ENCODE peak calls at places on chromosome 17, in six cellular contexts. H, T, A, S, K and E are unnamed samples.
A peak's percentile ranks its signal among the peaks of the same experiment; 100 is the strongest.

GRCh38 chr17:11950771-11951519 is 46.3 kb downstream of the ZNF18 start:
- DNase-seq in H (no peak), T (no peak), A (peak; percentile 14), S (no peak), K (no peak), E (no peak)

GRCh38 chr17:50117202-50118040 is 12.5 kb downstream of the SAMD14 start:
- DNase-seq in H (peak; percentile 79), T (peak; percentile 61), A (peak; percentile 71), S (peak; percentile 40), K (no peak), E (peak; percentile 45)

GRCh38 chr17:1899403-1900000 is 69.7 kb downstream of the RPA1 start:
- DNase-seq in H (no peak), T (no peak), A (no peak), S (no peak), K (no peak), E (no peak)

GRCh38 chr17:35345926-35346771 is 27.3 kb downstream of the SLFN11 start:
- DNase-seq in H (peak; percentile 22), T (peak; percentile 89), A (peak; percentile 81), S (peak; percentile 15), K (peak; percentile 87), E (no peak)

GRCh38 chr17:47946929-47947397 is 5.6 kb downstream of the PNPO start:
- DNase-seq in H (peak; percentile 89), T (peak; percentile 73), A (peak; percentile 78), S (peak; percentile 57), K (peak; percentile 67), E (peak; percentile 61)

GRCh38 chr17:32265192-32265895 is at the start of gene RHBDL3:
- DNase-seq in H (peak; percentile 52), T (no peak), A (no peak), S (no peak), K (no peak), E (peak; percentile 35)

GRCh38 chr17:66677201-66677981 is 157.5 kb upstream of the CACNG5 start:
- DNase-seq in H (no peak), T (no peak), A (peak; percentile 82), S (no peak), K (no peak), E (no peak)

GRCh38 chr17:77471984-77472836 is 331.4 kb downstream of the SEC14L1 start:
- DNase-seq in H (no peak), T (peak; percentile 57), A (peak; percentile 97), S (no peak), K (peak; percentile 63), E (no peak)

GRCh38 chr17:44599298-44600175 is 42.3 kb downstream of the FZD2 start:
- DNase-seq in H (no peak), T (no peak), A (peak; percentile 98), S (no peak), K (peak; percentile 42), E (no peak)

GRCh38 chr17:29563816-29564215 is 3.0 kb downstream of the ABHD15 start:
- DNase-seq in H (peak; percentile 12), T (no peak), A (no peak), S (no peak), K (no peak), E (no peak)

GRCh38 chr17:82668631-82669099 is 20.4 kb upstream of the WDR45B start:
- DNase-seq in H (peak; percentile 85), T (peak; percentile 82), A (peak; percentile 51), S (no peak), K (peak; percentile 54), E (peak; percentile 25)

GRCh38 chr17:82031885-82032627 is 578 bp downstream of the RAC3 start:
- DNase-seq in H (peak; percentile 78), T (peak; percentile 48), A (no peak), S (no peak), K (no peak), E (no peak)

GRCh38 chr17:57396515-57396921 is 140.2 kb downstream of the MSI2 start:
- DNase-seq in H (no peak), T (no peak), A (no peak), S (no peak), K (no peak), E (no peak)

GRCh38 chr17:1830288-1830687 is 483 bp downstream of the RPA1 start:
- DNase-seq in H (no peak), T (peak; percentile 15), A (peak; percentile 4), S (peak; percentile 4), K (no peak), E (no peak)

GRCh38 chr17:8371786-8372185 is 4.7 kb downstream of the KRABD2 start:
- DNase-seq in H (no peak), T (no peak), A (no peak), S (no peak), K (no peak), E (no peak)

GRCh38 chr17:40935624-40936023 is 1.8 kb downstream of the KRT23 start:
- DNase-seq in H (no peak), T (no peak), A (no peak), S (no peak), K (no peak), E (no peak)

GRCh38 chr17:30556374-30557332 is 79.4 kb downstream of the GOSR1 start:
- DNase-seq in H (no peak), T (no peak), A (no peak), S (no peak), K (no peak), E (no peak)

GRCh38 chr17:50162466-50163254 is 3.1 kb upstream of the SGCA start:
- DNase-seq in H (no peak), T (no peak), A (no peak), S (no peak), K (no peak), E (no peak)

GRCh38 chr17:47694818-47695663 is 1.1 kb downstream of the TBKBP1 start:
- DNase-seq in H (peak; percentile 60), T (peak; percentile 86), A (peak; percentile 71), S (no peak), K (peak; percentile 77), E (no peak)

GRCh38 chr17:15886221-15886620 is 58.7 kb upstream of the ADORA2B start:
- DNase-seq in H (no peak), T (no peak), A (no peak), S (no peak), K (no peak), E (no peak)

GRCh38 chr17:8056976-8057625 is 18.2 kb downstream of the ALOX15B start:
- DNase-seq in H (no peak), T (no peak), A (no peak), S (no peak), K (no peak), E (no peak)

GRCh38 chr17:9632741-9633140 is 12.6 kb upstream of the USP43 start:
- DNase-seq in H (no peak), T (no peak), A (no peak), S (no peak), K (no peak), E (no peak)

GRCh38 chr17:17524091-17524490 is 27.9 kb upstream of the RASD1 start:
- DNase-seq in H (no peak), T (no peak), A (no peak), S (no peak), K (no peak), E (no peak)

GRCh38 chr17:1484586-1485310 is 7.7 kb downstream of the MYO1C start:
- DNase-seq in H (peak; percentile 82), T (no peak), A (peak; percentile 62), S (no peak), K (peak; percentile 74), E (no peak)

GRCh38 chr17:36641877-36642845 is 40.8 kb downstream of the MRM1 start:
- DNase-seq in H (no peak), T (no peak), A (no peak), S (no peak), K (no peak), E (no peak)

GRCh38 chr17:33949100-33949499 is 306.0 kb upstream of the CCL2 start:
- DNase-seq in H (no peak), T (no peak), A (no peak), S (no peak), K (no peak), E (no peak)
- TF ChIP-seq CTCF in H (no peak), T (no peak), A (peak; percentile 18), S (no peak), K (peak; percentile 13), E (no peak)

GRCh38 chr17:71615820-71616219 is 505.0 kb upstream of the SOX9 start:
- DNase-seq in H (no peak), T (no peak), A (no peak), S (no peak), K (no peak), E (no peak)
- TF ChIP-seq CTCF in H (no peak), T (no peak), A (no peak), S (no peak), K (no peak), E (no peak)

GRCh38 chr17:75829747-75830146 is 14.5 kb downstream of the UNC13D start:
- DNase-seq in H (no peak), T (no peak), A (no peak), S (no peak), K (no peak), E (no peak)

GRCh38 chr17:75831032-75831567 is 13.1 kb downstream of the UNC13D start:
- DNase-seq in H (no peak), T (no peak), A (no peak), S (no peak), K (no peak), E (no peak)

GRCh38 chr17:75828741-75829140 is 15.5 kb downstream of the UNC13D start:
- DNase-seq in H (no peak), T (no peak), A (no peak), S (no peak), K (no peak), E (no peak)

GRCh38 chr17:75832164-75832651 is 12.0 kb downstream of the UNC13D start:
- DNase-seq in H (no peak), T (peak; percentile 32), A (peak; percentile 82), S (peak; percentile 13), K (no peak), E (peak; percentile 71)

DNA sequence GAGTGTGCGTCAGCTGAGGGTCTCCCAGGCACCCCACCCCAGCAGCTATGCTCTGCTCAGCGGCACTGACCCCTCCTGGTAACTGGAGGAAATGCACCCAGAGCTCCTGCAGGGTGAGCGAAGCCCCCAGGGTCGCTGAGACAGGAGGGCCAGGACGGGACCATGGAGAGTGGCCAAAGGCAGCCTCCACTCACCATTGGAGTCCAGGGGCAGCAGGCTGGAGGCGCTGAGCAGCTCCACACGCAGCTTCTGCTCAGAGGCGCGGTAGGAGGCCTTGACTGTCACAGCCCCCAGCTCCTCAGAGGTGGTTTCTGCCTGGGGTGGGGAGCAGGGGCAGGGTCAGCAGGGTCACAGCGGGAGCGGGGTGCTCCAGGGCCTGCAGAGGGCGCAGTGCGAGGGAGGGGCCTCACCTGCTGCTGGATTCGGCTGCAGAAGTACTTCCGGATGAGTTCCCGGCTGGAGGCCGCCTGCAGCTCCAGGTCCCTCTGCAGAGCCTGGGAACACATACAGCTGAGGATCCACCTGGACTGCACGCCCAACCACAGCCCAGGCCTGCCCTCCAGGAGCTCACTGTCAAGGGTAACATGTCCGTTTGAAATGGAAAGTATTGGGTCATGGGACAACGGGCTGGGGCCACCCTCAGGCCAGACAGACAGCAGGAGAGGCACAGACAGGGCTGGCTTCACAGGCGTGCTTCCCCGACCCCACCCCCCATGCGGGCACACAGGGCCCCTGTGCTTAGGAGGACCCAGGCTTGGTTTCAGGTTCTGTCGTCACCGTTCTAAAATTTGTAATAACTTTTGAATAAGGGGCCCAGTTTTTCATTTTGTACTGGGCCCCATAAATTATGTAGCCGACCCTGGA is 13.8 kb downstream of the UNC13D start:
- DNase-seq in H (peak; percentile 65), T (no peak), A (no peak), S (peak; percentile 19), K (no peak), E (no peak)
- TF ChIP-seq CTCF in H (peak; percentile 19), T (peak; percentile 8), A (peak; percentile 62), S (peak; percentile 60), K (peak; percentile 42), E (peak; percentile 37)

DNA sequence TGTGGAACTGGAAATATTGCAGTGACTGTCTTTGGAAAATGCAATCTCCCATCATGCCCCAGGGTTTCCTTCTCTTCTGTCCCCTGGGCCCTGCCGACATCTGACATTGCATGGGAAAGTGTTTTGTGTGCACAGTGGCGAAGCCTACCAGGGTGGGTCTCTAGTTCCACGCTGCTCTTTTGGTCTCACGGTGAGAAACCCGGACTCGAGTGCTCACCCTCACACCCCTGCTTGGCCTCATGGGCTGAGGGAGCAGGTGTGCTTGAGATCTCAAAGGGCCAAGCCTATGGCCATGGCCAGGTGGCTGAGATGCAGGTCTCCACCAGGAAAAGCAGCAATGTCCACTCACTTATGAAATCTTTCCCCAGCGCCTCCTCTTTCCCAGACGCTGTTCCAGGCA is 32.0 kb downstream of the SPNS3 start:
- DNase-seq in H (no peak), T (no peak), A (no peak), S (no peak), K (no peak), E (no peak)
- TF ChIP-seq CTCF in H (no peak), T (no peak), A (no peak), S (no peak), K (no peak), E (no peak)